ENCODE peak calls at places on chromosomes 13 and 19, in five cellular contexts. One of them, this sample, is unnamed.

GRCh38 chr19:49318296-49318695 is 6.7 kb downstream of the SLC6A16 start:
- DNase-seq in NCI-H2171 treated with DMSO at 0.1 percent for 48 hours: no peak
- DNase-seq in amygdala: no peak
- DNase-seq in GM03348: no peak
- DNase-seq in astrocyte of the spinal cord: no peak
- DNase-seq in this sample: no peak

GRCh38 chr13:113999618-113999910 is 25.7 kb upstream of the C13orf46 start:
- DNase-seq in NCI-H2171 treated with DMSO at 0.1 percent for 48 hours: no peak
- DNase-seq in astrocyte of the spinal cord: no peak
- DNase-seq in GM03348: no peak
- DNase-seq in amygdala: no peak
- DNase-seq in this sample: no peak

GRCh38 chr19:13282486-13283065 is 132.4 kb downstream of the IER2 start:
- DNase-seq in GM03348: no peak
- DNase-seq in amygdala: no peak
- DNase-seq in astrocyte of the spinal cord: no peak
- DNase-seq in NCI-H2171 treated with DMSO at 0.1 percent for 48 hours: no peak
- DNase-seq in this sample: no peak

GRCh38 chr19:42284641-42285341 is 15.7 kb downstream of the CIC start:
- DNase-seq in amygdala: no peak
- DNase-seq in GM03348: no peak
- DNase-seq in NCI-H2171 treated with DMSO at 0.1 percent for 48 hours: peak; percentile 42
- DNase-seq in astrocyte of the spinal cord: no peak
- DNase-seq in this sample: no peak

GRCh38 chr19:3723883-3724282 is 15.7 kb downstream of the TJP3 start:
- DNase-seq in GM03348: no peak
- DNase-seq in amygdala: no peak
- DNase-seq in astrocyte of the spinal cord: no peak
- DNase-seq in NCI-H2171 treated with DMSO at 0.1 percent for 48 hours: peak; percentile 97
- DNase-seq in this sample: no peak

GRCh38 chr13:50626031-50626643 is 217.4 kb downstream of the DLEU7 start:
- DNase-seq in amygdala: no peak
- DNase-seq in NCI-H2171 treated with DMSO at 0.1 percent for 48 hours: no peak
- DNase-seq in GM03348: peak; percentile 61
- DNase-seq in astrocyte of the spinal cord: peak; percentile 61
- DNase-seq in this sample: no peak

GRCh38 chr13:33017410-33017929 is 1.2 kb downstream of the KL start:
- DNase-seq in GM03348: no peak
- DNase-seq in amygdala: no peak
- DNase-seq in astrocyte of the spinal cord: peak; percentile 30
- DNase-seq in NCI-H2171 treated with DMSO at 0.1 percent for 48 hours: no peak
- DNase-seq in this sample: no peak

GRCh38 chr19:9306443-9306842 is 3.2 kb downstream of the ZNF699 start:
- DNase-seq in GM03348: peak; percentile 58
- DNase-seq in NCI-H2171 treated with DMSO at 0.1 percent for 48 hours: no peak
- DNase-seq in astrocyte of the spinal cord: peak; percentile 85
- DNase-seq in amygdala: no peak
- DNase-seq in this sample: no peak

GRCh38 chr19:40686882-40687524 is 3.4 kb downstream of the NUMBL start:
- DNase-seq in astrocyte of the spinal cord: no peak
- DNase-seq in GM03348: no peak
- DNase-seq in NCI-H2171 treated with DMSO at 0.1 percent for 48 hours: no peak
- DNase-seq in amygdala: no peak
- DNase-seq in this sample: no peak

GRCh38 chr13:37617162-37617561 is 18.6 kb upstream of the POSTN start:
- DNase-seq in NCI-H2171 treated with DMSO at 0.1 percent for 48 hours: no peak
- DNase-seq in GM03348: peak; percentile 57
- DNase-seq in astrocyte of the spinal cord: peak; percentile 76
- DNase-seq in amygdala: no peak
- DNase-seq in this sample: no peak

GRCh38 chr13:51585696-51586095 is 1.4 kb downstream of the WDFY2 start:
- DNase-seq in NCI-H2171 treated with DMSO at 0.1 percent for 48 hours: no peak
- DNase-seq in GM03348: no peak
- DNase-seq in amygdala: no peak
- DNase-seq in astrocyte of the spinal cord: peak; percentile 62
- DNase-seq in this sample: no peak

GRCh38 chr19:35150445-35150844 is 4.1 kb upstream of the FXYD5 start:
- DNase-seq in NCI-H2171 treated with DMSO at 0.1 percent for 48 hours: no peak
- DNase-seq in astrocyte of the spinal cord: no peak
- DNase-seq in GM03348: no peak
- DNase-seq in amygdala: no peak
- DNase-seq in this sample: no peak

GRCh38 chr19:15423130-15423529 is 4.3 kb upstream of the AKAP8L start:
- DNase-seq in amygdala: no peak
- DNase-seq in GM03348: no peak
- DNase-seq in NCI-H2171 treated with DMSO at 0.1 percent for 48 hours: no peak
- DNase-seq in astrocyte of the spinal cord: no peak
- DNase-seq in this sample: no peak

GRCh38 chr19:45999653-46000121 is 4.4 kb downstream of the CCDC61 start:
- DNase-seq in GM03348: peak; percentile 29
- DNase-seq in NCI-H2171 treated with DMSO at 0.1 percent for 48 hours: no peak
- DNase-seq in astrocyte of the spinal cord: no peak
- DNase-seq in amygdala: peak; percentile 87
- DNase-seq in this sample: no peak

GRCh38 chr13:25170554-25171107 is 1.5 kb downstream of the AMER2 start:
- DNase-seq in astrocyte of the spinal cord: no peak
- DNase-seq in GM03348: no peak
- DNase-seq in NCI-H2171 treated with DMSO at 0.1 percent for 48 hours: no peak
- DNase-seq in amygdala: peak; percentile 49
- DNase-seq in this sample: no peak

GRCh38 chr19:38183227-38183914 is 40.7 kb downstream of the DPF1 start:
- DNase-seq in amygdala: peak; percentile 28
- DNase-seq in astrocyte of the spinal cord: no peak
- DNase-seq in NCI-H2171 treated with DMSO at 0.1 percent for 48 hours: no peak
- DNase-seq in GM03348: peak; percentile 84
- DNase-seq in this sample: no peak

GRCh38 chr13:77477299-77477848 is 58.1 kb upstream of the SCEL start:
- DNase-seq in amygdala: no peak
- DNase-seq in NCI-H2171 treated with DMSO at 0.1 percent for 48 hours: no peak
- DNase-seq in GM03348: no peak
- DNase-seq in astrocyte of the spinal cord: no peak
- DNase-seq in this sample: no peak

GRCh38 chr13:95494082-95494681 is 58.3 kb upstream of the CLDN10 start:
- DNase-seq in GM03348: peak; percentile 74
- DNase-seq in NCI-H2171 treated with DMSO at 0.1 percent for 48 hours: peak; percentile 52
- DNase-seq in amygdala: no peak
- DNase-seq in astrocyte of the spinal cord: peak; percentile 75
- DNase-seq in this sample: peak; percentile 1

GRCh38 chr19:19110410-19111137 is 27.7 kb downstream of the TMEM161A start:
- DNase-seq in astrocyte of the spinal cord: no peak
- DNase-seq in GM03348: peak; percentile 33
- DNase-seq in NCI-H2171 treated with DMSO at 0.1 percent for 48 hours: no peak
- DNase-seq in amygdala: no peak
- DNase-seq in this sample: no peak

GRCh38 chr13:98541211-98541610 is 35.7 kb downstream of the STK24 start:
- DNase-seq in astrocyte of the spinal cord: no peak
- DNase-seq in amygdala: no peak
- DNase-seq in NCI-H2171 treated with DMSO at 0.1 percent for 48 hours: no peak
- DNase-seq in GM03348: peak; percentile 31
- DNase-seq in this sample: no peak

GRCh38 chr13:38045278-38046048 is 175.9 kb upstream of the TRPC4 start:
- DNase-seq in amygdala: no peak
- DNase-seq in NCI-H2171 treated with DMSO at 0.1 percent for 48 hours: no peak
- DNase-seq in GM03348: peak; percentile 3
- DNase-seq in astrocyte of the spinal cord: peak; percentile 37
- DNase-seq in this sample: no peak

GRCh38 chr13:89029062-89029461 is 1357.9 kb downstream of the SLITRK5 start:
- DNase-seq in astrocyte of the spinal cord: no peak
- DNase-seq in NCI-H2171 treated with DMSO at 0.1 percent for 48 hours: no peak
- DNase-seq in GM03348: no peak
- DNase-seq in amygdala: no peak
- DNase-seq in this sample: no peak

GRCh38 chr19:39969681-39970423 is 1.1 kb upstream of the PSMC4 start:
- DNase-seq in GM03348: no peak
- DNase-seq in astrocyte of the spinal cord: no peak
- DNase-seq in amygdala: no peak
- DNase-seq in NCI-H2171 treated with DMSO at 0.1 percent for 48 hours: no peak
- DNase-seq in this sample: no peak

GRCh38 chr19:31427857-31428256 is 78.6 kb upstream of the TSHZ3 start:
- DNase-seq in astrocyte of the spinal cord: no peak
- DNase-seq in NCI-H2171 treated with DMSO at 0.1 percent for 48 hours: no peak
- DNase-seq in GM03348: peak; percentile 71
- DNase-seq in amygdala: no peak
- DNase-seq in this sample: no peak

GRCh38 chr13:38872693-38873092 is 117.9 kb downstream of the STOML3 start:
- DNase-seq in GM03348: peak; percentile 4
- DNase-seq in NCI-H2171 treated with DMSO at 0.1 percent for 48 hours: no peak
- DNase-seq in amygdala: peak; percentile 12
- DNase-seq in astrocyte of the spinal cord: peak; percentile 64
- DNase-seq in this sample: no peak

GRCh38 chr13:37561031-37561430 is 37.5 kb downstream of the POSTN start:
- DNase-seq in amygdala: no peak
- DNase-seq in astrocyte of the spinal cord: no peak
- DNase-seq in NCI-H2171 treated with DMSO at 0.1 percent for 48 hours: no peak
- DNase-seq in GM03348: peak; percentile 12
- DNase-seq in this sample: no peak

GRCh38 chr13:40963927-40964326 is 55.2 kb downstream of the ELF1 start:
- DNase-seq in GM03348: peak; percentile 17
- DNase-seq in NCI-H2171 treated with DMSO at 0.1 percent for 48 hours: no peak
- DNase-seq in astrocyte of the spinal cord: peak; percentile 43
- DNase-seq in amygdala: no peak
- DNase-seq in this sample: no peak

GRCh38 chr13:36675213-36675536 is 1.4 kb downstream of the SERTM1 start:
- DNase-seq in astrocyte of the spinal cord: no peak
- DNase-seq in NCI-H2171 treated with DMSO at 0.1 percent for 48 hours: no peak
- DNase-seq in GM03348: no peak
- DNase-seq in amygdala: no peak
- DNase-seq in this sample: no peak

GRCh38 chr13:112152846-112153245 is 85.9 kb downstream of the SOX1 start:
- DNase-seq in amygdala: no peak
- DNase-seq in NCI-H2171 treated with DMSO at 0.1 percent for 48 hours: no peak
- DNase-seq in astrocyte of the spinal cord: no peak
- DNase-seq in GM03348: no peak
- DNase-seq in this sample: no peak

GRCh38 chr13:77267362-77267761 is 59.5 kb downstream of the MYCBP2 start:
- DNase-seq in astrocyte of the spinal cord: no peak
- DNase-seq in NCI-H2171 treated with DMSO at 0.1 percent for 48 hours: no peak
- DNase-seq in GM03348: peak; percentile 36
- DNase-seq in amygdala: no peak
- DNase-seq in this sample: no peak

This sample was measured in DMS 273 treated with DMSO at 0.1 percent for 48 hours.